ENCODE peak calls at places on chromosomes 5 and 9, in nine cellular contexts. M, U, I, E, K, O, T, F and D are unnamed samples.
A peak's percentile ranks its signal among the peaks of the same experiment; 100 is the strongest.

GRCh38 chr9:17065062-17065461 is 69.8 kb upstream of the CNTLN start:
- DNase-seq in O (peak; percentile 27), M (no peak), U (no peak), K (no peak), E (no peak), F (no peak), T (no peak), I (no peak), D (peak; percentile 23)

GRCh38 chr9:134168731-134169130 is 4.4 kb upstream of the RNU6ATAC start:
- DNase-seq in K (no peak), M (no peak), F (no peak), U (no peak), I (peak; percentile 81), E (no peak), O (no peak), T (no peak), D (peak; percentile 39)

GRCh38 chr5:88683506-88684135 is 199.4 kb downstream of the MEF2C start:
- DNase-seq in K (no peak), U (peak; percentile 77), T (no peak), F (no peak), O (peak; percentile 89), E (no peak), I (peak; percentile 88), M (no peak), D (no peak)

GRCh38 chr9:38062498-38063362 is 6.3 kb downstream of the SHB start:
- DNase-seq in M (no peak), F (peak; percentile 68), K (no peak), T (no peak), O (peak; percentile 78), E (no peak), U (no peak), I (peak; percentile 40), D (peak; percentile 61)

GRCh38 chr9:20349568-20349967 is 272.7 kb downstream of the MLLT3 start:
- DNase-seq in T (no peak), U (no peak), I (no peak), K (no peak), M (no peak), O (no peak), E (no peak), F (no peak), D (no peak)

GRCh38 chr9:134861586-134862334 is 18.9 kb upstream of the FCN2 start:
- DNase-seq in E (no peak), U (no peak), O (no peak), F (no peak), M (no peak), T (no peak), I (peak; percentile 19), K (no peak), D (no peak)

GRCh38 chr9:130837002-130837511 is 2.0 kb downstream of the ABL1 start:
- DNase-seq in M (no peak), U (no peak), T (no peak), F (peak; percentile 65), K (peak; percentile 28), O (peak; percentile 56), E (no peak), I (no peak), D (peak; percentile 34)

GRCh38 chr9:82488702-82489578 is 500.4 kb downstream of the SPATA31D1 start:
- DNase-seq in I (no peak), F (no peak), U (no peak), M (no peak), O (peak; percentile 98), T (no peak), E (peak; percentile 69), K (peak; percentile 81), D (peak; percentile 96)

GRCh38 chr5:95907067-95907705 is 54.5 kb downstream of the ELL2 start:
- DNase-seq in I (no peak), T (no peak), F (no peak), O (no peak), M (no peak), E (no peak), K (no peak), U (no peak), D (no peak)

GRCh38 chr9:91179237-91180138 is 182.2 kb downstream of the AUH start:
- DNase-seq in U (no peak), O (peak; percentile 54), F (no peak), I (no peak), T (no peak), E (no peak), M (no peak), K (peak; percentile 64), D (peak; percentile 29)

GRCh38 chr5:1320436-1321344 is 24.2 kb downstream of the CLPTM1L start:
- DNase-seq in M (no peak), O (no peak), F (no peak), U (no peak), E (no peak), I (peak; percentile 42), T (no peak), K (no peak), D (no peak)

GRCh38 chr9:128459011-128459410 is 3.2 kb downstream of the ODF2 start:
- DNase-seq in T (no peak), F (no peak), O (no peak), U (no peak), I (no peak), K (no peak), M (no peak), E (no peak), D (no peak)

GRCh38 chr5:60018091-60018490 is 124.6 kb upstream of the PDE4D start:
- DNase-seq in F (no peak), I (no peak), M (no peak), U (no peak), K (no peak), T (no peak), E (no peak), O (peak; percentile 27), D (no peak)

GRCh38 chr5:61313960-61314681 is 17.9 kb upstream of the ZSWIM6 start:
- DNase-seq in F (no peak), O (peak; percentile 89), K (peak; percentile 79), T (peak; percentile 80), E (no peak), U (no peak), I (peak; percentile 18), M (no peak), D (peak; percentile 92)

GRCh38 chr5:36680066-36680465 is 73.7 kb downstream of the SLC1A3 start:
- DNase-seq in K (no peak), I (no peak), T (no peak), F (no peak), O (no peak), M (no peak), E (no peak), U (no peak), D (no peak)

DNA sequence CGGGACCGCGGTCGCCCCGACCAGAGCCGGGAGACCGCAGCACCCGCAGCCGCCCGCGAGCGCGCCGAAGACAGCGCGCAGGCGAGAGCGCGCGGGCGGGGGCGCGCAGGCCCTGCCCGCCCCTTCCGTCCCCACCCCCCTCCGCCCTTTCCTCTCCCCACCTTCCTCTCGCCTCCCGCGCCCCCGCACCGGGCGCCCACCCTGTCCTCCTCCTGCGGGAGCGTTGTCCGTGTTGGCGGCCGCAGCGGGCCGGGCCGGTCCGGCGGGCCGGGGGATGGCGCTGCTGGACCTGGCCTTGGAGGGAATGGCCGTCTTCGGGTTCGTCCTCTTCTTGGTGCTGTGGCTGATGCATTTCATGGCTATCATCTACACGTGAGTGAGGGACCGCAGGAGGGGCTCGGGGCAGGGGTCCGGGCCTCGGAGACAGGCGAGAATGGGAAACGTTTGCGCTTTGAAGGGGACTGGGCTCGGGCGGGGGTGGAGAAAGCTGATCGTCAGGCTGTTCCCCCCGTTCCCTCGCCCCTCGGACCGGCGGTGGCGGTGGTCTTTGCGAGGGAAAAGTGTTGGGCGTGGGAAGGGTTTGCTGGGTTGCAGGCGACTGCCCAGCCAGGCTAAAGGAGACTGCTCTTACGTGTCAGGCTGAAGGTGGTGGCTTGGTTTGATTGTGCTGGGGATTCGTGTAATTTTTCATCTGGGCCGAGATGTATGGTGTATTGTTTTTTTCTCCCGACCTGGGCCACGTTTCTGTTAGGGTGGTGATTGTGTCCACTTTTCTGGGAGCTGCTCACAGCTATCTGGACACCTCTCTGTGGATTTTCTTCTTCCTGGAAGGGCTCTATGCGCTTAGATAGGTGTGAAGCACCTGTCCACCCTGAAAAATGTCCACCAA is 572 bp downstream of the UGCG start:
- DNase-seq in O (peak; percentile 50), M (peak; percentile 45), F (peak; percentile 88), K (peak; percentile 53), T (peak; percentile 23), U (no peak), I (peak; percentile 86), E (peak; percentile 56), D (no peak)
- TF ChIP-seq CTCF in O (peak; percentile 32), M (no peak), F (peak; percentile 3), K (peak; percentile 40), T (no peak), U (peak; percentile 31), I (peak; percentile 33), E (no peak), D (no peak)

DNA sequence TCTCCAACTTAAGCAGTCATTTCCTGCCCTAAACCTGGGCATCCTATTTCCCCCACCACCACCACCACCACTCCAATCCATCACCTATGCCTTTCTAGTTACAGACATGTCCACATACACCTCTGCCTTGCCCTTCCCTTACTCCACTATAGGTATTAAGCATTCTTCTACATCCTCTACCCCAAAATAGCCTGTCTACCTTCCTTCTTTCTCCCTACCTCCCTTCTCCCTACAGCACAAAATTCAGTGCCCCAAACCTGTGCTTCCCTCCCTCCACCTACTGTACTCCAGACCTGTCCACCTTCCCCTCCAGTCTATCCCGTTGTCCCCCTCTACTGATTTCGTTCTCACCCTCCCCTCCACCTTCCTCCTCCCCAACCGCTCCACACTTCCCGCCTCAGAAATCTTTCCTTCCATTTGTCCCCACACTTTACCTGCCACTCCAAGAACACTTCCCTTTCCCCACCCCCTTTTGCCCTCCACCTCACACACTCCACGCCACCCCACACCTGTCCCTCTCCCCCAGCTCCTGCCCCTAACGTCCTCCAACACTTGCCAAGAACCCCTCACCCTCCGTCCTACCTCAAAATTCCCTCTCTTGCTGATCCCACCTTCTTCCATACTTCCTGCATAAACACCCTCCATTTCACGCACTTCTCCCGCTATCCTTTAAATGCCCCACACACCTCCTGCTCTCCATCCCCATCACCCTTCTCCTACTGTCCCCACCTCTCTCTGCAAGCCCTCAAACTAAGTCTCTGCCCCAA is 1.5 kb downstream of the STRBP start:
- DNase-seq in E (no peak), T (no peak), M (no peak), K (no peak), I (no peak), O (no peak), F (no peak), U (no peak), D (no peak)
- H3K4me3 ChIP-seq in E (peak overlapping the region; percentile 83), T (peak overlapping the region; percentile 68), M (no peak overlapping the region), K (no peak overlapping the region), I (peak overlapping the region; percentile 82), O (no peak overlapping the region), F (peak overlapping the region; percentile 85), U (peak overlapping the region; percentile 100), D (no peak overlapping the region)

DNA sequence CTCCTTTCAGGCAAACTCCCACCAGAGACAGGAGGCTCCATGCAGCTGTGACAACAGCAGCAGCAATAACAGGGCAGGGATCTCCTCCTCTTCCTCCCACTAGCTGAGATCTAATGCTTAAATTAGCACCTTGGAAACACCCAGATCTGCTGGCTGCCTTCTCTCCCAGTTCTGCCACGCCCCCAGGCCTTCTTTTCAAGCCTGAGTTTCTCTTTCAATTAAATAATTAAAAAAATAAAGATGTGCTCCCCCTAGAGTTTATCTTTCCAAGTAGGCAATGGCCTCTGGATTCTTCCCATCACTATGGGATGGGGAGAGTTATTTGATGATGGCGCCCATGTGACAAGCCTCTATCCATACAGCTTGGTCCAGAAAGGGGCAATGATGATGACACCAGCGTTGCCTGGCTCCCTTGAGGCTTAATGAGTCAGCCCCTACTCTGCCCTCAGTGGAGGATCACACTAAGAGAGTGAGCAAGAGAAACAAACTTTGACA is 3.8 kb downstream of the FAM219A start:
- DNase-seq in T (peak; percentile 31), K (peak; percentile 80), I (no peak), U (no peak), F (peak; percentile 15), M (no peak), O (peak; percentile 29), E (no peak), D (peak; percentile 74)
- TF ChIP-seq CTCF in T (peak; percentile 25), K (peak; percentile 27), I (peak; percentile 32), U (no peak), F (no peak), M (no peak), O (no peak), E (no peak), D (peak; percentile 47)

GRCh38 chr5:69485471-69485870 is 7.1 kb upstream of the OCLN start:
- DNase-seq in U (no peak), E (no peak), I (peak; percentile 20), T (no peak), K (no peak), M (no peak), O (no peak), F (no peak), D (no peak)
- H3K4me3 ChIP-seq in U (no peak overlapping the region), E (no peak overlapping the region), I (no peak overlapping the region), T (no peak overlapping the region), K (no peak overlapping the region), M (no peak overlapping the region), O (no peak overlapping the region), F (no peak overlapping the region), D (no peak overlapping the region)